ENCODE peak calls at places on chromosomes 1 and 21, in six cellular contexts. U is GM23338, F is fibroblast of lung, K is astrocyte, P is HCT116, O is hepatocyte. J is an unnamed sample.

GRCh38 chr1:1120096-1120495 is 4.2 kb upstream of the C1orf159 start:
- DNase-seq in U (no peak), F (no peak), K (no peak), P (no peak), O (no peak), J (no peak)

GRCh38 chr1:8560611-8561544 is 243.0 kb downstream of the SLC45A1 start:
- DNase-seq in U (peak; percentile 75), F (peak; percentile 32), K (no peak), P (peak; percentile 16), O (peak; percentile 65), J (peak; percentile 51)

GRCh38 chr1:110597966-110598365 is 8.2 kb downstream of the KCNA2 start:
- DNase-seq in U (no peak), F (no peak), K (no peak), P (no peak), O (no peak), J (no peak)

GRCh38 chr1:3192825-3193224 is 123.8 kb downstream of the PRDM16 start:
- DNase-seq in U (no peak), F (peak; percentile 82), K (peak; percentile 70), P (no peak), O (no peak), J (no peak)

GRCh38 chr1:240091614-240092300 is at the start of gene FMN2:
- DNase-seq in U (peak; percentile 78), F (peak; percentile 66), K (peak; percentile 39), P (no peak), O (peak; percentile 39), J (peak; percentile 58)

GRCh38 chr21:15617968-15618367 is 111.8 kb upstream of the USP25 start:
- DNase-seq in U (peak; percentile 46), F (peak; percentile 76), K (peak; percentile 73), P (no peak), O (no peak), J (no peak)

GRCh38 chr1:172630060-172630818 is 28.7 kb upstream of the FASLG start:
- DNase-seq in U (no peak), F (no peak), K (no peak), P (no peak), O (no peak), J (no peak)

GRCh38 chr1:90957497-90957896 is 64.3 kb downstream of the ZNF644 start:
- DNase-seq in U (no peak), F (no peak), K (no peak), P (no peak), O (no peak), J (no peak)

GRCh38 chr1:8939362-8939995 is 6.2 kb upstream of the CA6 start:
- DNase-seq in U (no peak), F (peak; percentile 53), K (peak; percentile 34), P (no peak), O (no peak), J (no peak)

GRCh38 chr21:43812957-43813730 is 23.8 kb downstream of the RRP1 start:
- DNase-seq in U (no peak), F (no peak), K (no peak), P (no peak), O (no peak), J (no peak)

GRCh38 chr1:162710349-162710748 is 78.1 kb downstream of the DDR2 start:
- DNase-seq in U (no peak), F (no peak), K (no peak), P (no peak), O (no peak), J (no peak)

GRCh38 chr1:241265428-241265827 is 91.6 kb downstream of the RGS7 start:
- DNase-seq in U (no peak), F (no peak), K (no peak), P (no peak), O (no peak), J (no peak)

GRCh38 chr1:37995773-37996379 is 6.1 kb upstream of the SF3A3 start:
- DNase-seq in U (peak; percentile 96), F (peak; percentile 82), K (peak; percentile 72), P (no peak), O (peak; percentile 83), J (peak; percentile 37)

GRCh38 chr1:115239148-115239820 is 98.8 kb downstream of the NGF start:
- DNase-seq in U (no peak), F (peak; percentile 94), K (peak; percentile 90), P (no peak), O (no peak), J (no peak)

GRCh38 chr1:111110197-111110899 is 29.5 kb downstream of the DRAM2 start:
- DNase-seq in U (no peak), F (no peak), K (no peak), P (no peak), O (no peak), J (no peak)

DNA sequence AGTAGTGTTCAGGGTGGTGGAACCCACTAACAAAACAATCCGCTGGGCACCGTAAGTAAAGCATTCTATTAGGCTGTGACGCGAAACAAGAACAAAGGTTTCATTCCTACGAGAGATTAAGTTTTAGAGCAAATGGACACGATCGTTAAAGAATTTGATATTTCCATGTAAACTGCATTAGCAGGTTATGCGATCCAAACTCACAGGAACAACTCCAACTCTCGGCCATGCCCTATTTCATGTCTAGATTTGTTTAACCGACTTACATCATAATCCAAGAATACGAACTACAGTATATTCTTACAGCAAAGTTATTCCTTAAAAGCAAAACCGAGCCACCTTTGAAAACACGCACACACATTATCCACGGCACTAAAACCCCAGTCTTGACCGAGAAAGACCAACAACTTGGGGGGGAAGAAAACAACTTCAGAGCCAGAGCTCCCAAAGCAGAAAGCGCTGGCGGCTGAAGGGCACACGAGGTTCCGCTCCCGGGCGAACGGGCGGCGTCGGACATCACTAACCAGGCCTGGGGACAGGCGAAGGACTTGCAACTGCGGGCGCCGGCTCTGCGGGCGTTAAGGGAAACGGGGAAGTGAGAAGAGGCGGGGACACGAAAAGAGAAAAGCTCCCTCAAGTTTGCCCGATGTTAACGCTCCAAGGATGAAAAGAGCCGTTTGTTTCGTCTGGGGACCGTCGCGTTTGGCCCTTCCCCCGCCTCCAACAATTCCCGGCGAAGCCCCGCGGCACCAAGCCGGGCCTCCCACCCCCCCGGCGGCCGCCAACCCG is 725 bp downstream of the B3GALNT2 start:
- DNase-seq in U (peak; percentile 73), F (peak; percentile 51), K (peak; percentile 39), P (no peak), O (peak; percentile 69), J (peak; percentile 69)
- TF ChIP-seq EZH2 in U (no peak), F (no peak), K (no peak), P (no peak), O (no peak), J (no peak)

DNA sequence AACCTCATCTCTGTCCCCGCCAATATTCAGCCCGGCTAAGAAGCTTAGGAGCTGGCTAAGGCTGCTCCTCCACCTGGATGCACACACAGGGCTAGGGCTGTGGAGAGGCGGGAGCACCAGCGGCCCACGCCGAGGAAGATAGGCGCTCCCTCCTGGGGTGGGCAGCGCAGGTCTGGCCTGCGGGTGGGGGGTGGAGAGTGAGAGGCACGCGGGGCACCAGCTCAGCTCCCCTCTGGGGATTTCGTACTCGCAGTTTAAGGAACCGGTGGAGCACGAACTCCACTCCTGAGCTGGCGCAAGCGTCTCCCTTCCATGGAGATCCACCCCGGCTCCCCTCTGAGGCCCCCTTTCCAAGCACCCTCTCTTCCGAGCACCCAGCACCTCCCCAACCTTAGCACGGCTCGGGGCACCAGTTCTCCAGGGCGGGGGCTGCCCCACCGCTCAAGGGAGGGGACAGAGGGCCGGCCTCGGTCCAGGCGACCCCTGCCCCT is 433 bp upstream of the KAZN start:
- DNase-seq in U (peak; percentile 58), F (no peak), K (no peak), P (no peak), O (peak; percentile 47), J (no peak)
- TF ChIP-seq EZH2 in U (no peak), F (peak; percentile 11), K (no peak), P (no peak), O (no peak), J (no peak)

GRCh38 chr1:200041337-200042118 is 14.0 kb downstream of the NR5A2 start:
- DNase-seq in U (peak; percentile 74), F (no peak), K (no peak), P (no peak), O (peak; percentile 21), J (no peak)

GRCh38 chr1:200040516-200041138 is 13.1 kb downstream of the NR5A2 start:
- DNase-seq in U (peak; percentile 82), F (no peak), K (no peak), P (no peak), O (peak; percentile 70), J (no peak)

GRCh38 chr1:200042119-200042436 is 14.6 kb downstream of the NR5A2 start:
- DNase-seq in U (peak; percentile 66), F (no peak), K (no peak), P (no peak), O (no peak), J (no peak)

GRCh38 chr1:200043330-200043668 is 15.8 kb downstream of the NR5A2 start:
- DNase-seq in U (no peak), F (no peak), K (no peak), P (no peak), O (no peak), J (no peak)

DNA sequence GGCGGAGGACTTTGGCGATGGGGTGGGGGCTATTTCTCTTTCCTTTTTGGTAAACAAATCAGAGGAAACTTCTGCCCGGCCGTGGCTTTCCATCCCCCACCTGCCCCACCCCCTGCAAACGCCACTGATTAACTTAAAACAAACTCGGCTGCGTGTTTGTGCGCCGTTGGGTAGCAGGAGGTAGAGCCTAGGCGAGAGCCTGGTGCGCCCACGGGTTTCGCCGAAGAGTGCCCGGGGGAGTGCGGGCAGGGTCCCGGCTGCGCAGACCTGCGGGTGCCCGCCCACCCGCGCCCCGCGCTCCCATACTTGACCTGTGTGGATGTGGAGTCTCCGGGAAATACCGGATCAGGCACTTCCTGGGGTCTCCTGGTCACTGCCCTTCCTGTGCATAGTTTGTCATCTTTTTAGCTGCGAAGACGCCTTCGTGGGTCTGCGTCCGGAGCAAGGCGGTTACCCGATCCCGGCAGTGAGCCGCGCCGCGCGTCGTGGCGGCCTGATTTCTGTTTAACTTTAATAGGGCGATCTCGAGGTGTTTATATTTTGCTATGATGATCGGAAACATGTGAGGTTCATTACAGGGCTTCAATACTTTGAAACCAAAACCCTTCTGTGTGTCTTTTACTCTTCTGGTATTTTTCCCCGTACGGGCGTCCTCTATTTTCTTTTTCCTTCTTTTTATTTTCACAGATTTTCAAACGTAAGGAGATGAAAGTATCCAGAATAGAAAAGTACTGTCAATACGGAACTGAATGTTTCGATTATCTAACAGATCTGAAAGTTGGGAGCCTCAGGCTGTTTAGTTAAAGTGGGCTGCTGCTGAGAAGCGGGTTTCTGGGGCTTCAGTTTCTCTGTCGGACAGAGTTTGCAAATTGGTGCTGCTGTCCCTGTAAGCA is 15.2 kb downstream of the NR5A2 start:
- DNase-seq in U (peak; percentile 71), F (no peak), K (no peak), P (no peak), O (peak; percentile 69), J (no peak)
- TF ChIP-seq EZH2 in U (peak; percentile 79), F (peak; percentile 92), K (peak; percentile 91), P (no peak), O (peak; percentile 91), J (no peak)

DNA sequence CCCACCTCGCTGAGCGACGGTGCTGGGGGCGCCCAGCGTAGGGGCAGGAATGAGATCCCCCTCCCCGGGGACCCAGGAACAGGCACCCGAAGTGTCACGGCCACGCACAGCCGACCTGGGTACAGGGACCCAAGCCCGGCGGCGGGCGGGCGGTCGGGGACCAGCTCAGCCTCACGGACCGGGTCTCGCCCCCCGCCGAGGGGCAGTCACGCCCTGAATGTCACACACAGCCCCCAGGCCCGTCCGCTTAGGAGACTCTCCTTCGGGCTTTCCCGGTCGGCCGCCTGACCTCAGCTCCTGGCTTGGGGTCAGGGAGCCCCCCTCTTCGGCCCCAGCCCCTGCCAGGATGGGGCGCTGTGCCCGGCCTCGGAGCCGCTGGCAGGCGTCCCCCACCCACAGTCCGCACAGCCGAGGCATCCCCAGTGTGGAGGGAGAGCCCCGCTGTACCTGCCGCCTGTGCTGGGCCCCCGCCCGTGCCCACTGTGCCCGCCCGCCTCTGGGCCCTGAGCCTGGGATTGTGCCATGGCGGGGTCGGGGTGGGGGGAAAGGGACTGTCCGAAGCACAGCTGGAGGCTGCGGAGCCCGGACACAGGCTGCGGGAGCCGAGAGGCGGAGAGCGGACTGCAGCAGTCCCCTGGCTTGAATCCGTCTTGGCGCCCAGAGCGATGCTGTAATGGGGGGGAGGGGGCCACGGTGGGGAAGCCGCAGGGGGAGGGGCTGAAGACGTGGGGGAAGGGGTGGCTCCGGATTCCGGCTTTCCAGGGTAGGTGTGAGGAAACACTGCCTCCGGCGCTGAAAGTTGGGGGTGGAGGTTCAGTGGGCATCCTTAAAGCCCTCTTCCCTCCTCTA is 627 bp upstream of the DLGAP3 start:
- DNase-seq in U (peak; percentile 83), F (no peak), K (no peak), P (no peak), O (no peak), J (no peak)
- TF ChIP-seq EZH2 in U (no peak), F (peak; percentile 95), K (peak; percentile 99), P (no peak), O (peak; percentile 87), J (no peak)